ENCODE peak calls at places on chromosomes 3 and 15, in ten cellular contexts. One of them, this sample, is unnamed.

GRCh38 chr3:78825118-78825857 is 942.5 kb downstream of the ROBO1 start:
- ATAC-seq in right cardiac atrium: no peak
- ATAC-seq in activated CD8-positive, alpha-beta memory T cell treated with anti-CD3 and anti-CD28 coated beads, Interleukin-2, amount 10 ng/mL, durations not matched to agents 7 days and 5 days: no peak
- ATAC-seq in activated naive CD4-positive, alpha-beta T cell treated with anti-CD3 and anti-CD28 coated beads, Interleukin-2, amount 50 U/mL, for 72 hours: no peak
- ATAC-seq in left colon: no peak
- ATAC-seq in naive B cell: no peak
- ATAC-seq in pancreas: no peak
- ATAC-seq in CD4-positive, CD25-positive, alpha-beta regulatory T cell: no peak
- ATAC-seq in activated T-cell treated with anti-CD3 and anti-CD28 coated beads, Interleukin-2, amount 50 U/mL, for 72 hours: no peak
- ATAC-seq in T-cell: no peak
- ATAC-seq in this sample: no peak

GRCh38 chr3:54206874-54207273 is 84.5 kb downstream of the CACNA2D3 start:
- ATAC-seq in pancreas: no peak
- ATAC-seq in right cardiac atrium: no peak
- ATAC-seq in T-cell: no peak
- ATAC-seq in left colon: no peak
- ATAC-seq in activated T-cell treated with anti-CD3 and anti-CD28 coated beads, Interleukin-2, amount 50 U/mL, for 72 hours: no peak
- ATAC-seq in CD4-positive, CD25-positive, alpha-beta regulatory T cell: no peak
- ATAC-seq in activated CD8-positive, alpha-beta memory T cell treated with anti-CD3 and anti-CD28 coated beads, Interleukin-2, amount 10 ng/mL, durations not matched to agents 7 days and 5 days: no peak
- ATAC-seq in activated naive CD4-positive, alpha-beta T cell treated with anti-CD3 and anti-CD28 coated beads, Interleukin-2, amount 50 U/mL, for 72 hours: no peak
- ATAC-seq in naive B cell: no peak
- ATAC-seq in this sample: no peak

GRCh38 chr3:25566358-25566920 is 98.3 kb downstream of the TOP2B start:
- ATAC-seq in T-cell: no peak
- ATAC-seq in activated CD8-positive, alpha-beta memory T cell treated with anti-CD3 and anti-CD28 coated beads, Interleukin-2, amount 10 ng/mL, durations not matched to agents 7 days and 5 days: no peak
- ATAC-seq in activated naive CD4-positive, alpha-beta T cell treated with anti-CD3 and anti-CD28 coated beads, Interleukin-2, amount 50 U/mL, for 72 hours: no peak
- ATAC-seq in right cardiac atrium: no peak
- ATAC-seq in naive B cell: no peak
- ATAC-seq in CD4-positive, CD25-positive, alpha-beta regulatory T cell: no peak
- ATAC-seq in pancreas: no peak
- ATAC-seq in activated T-cell treated with anti-CD3 and anti-CD28 coated beads, Interleukin-2, amount 50 U/mL, for 72 hours: no peak
- ATAC-seq in left colon: no peak
- ATAC-seq in this sample: no peak

GRCh38 chr3:65190111-65190510 is 502.3 kb upstream of the ADAMTS9 start:
- ATAC-seq in pancreas: no peak
- ATAC-seq in naive B cell: no peak
- ATAC-seq in CD4-positive, CD25-positive, alpha-beta regulatory T cell: no peak
- ATAC-seq in activated CD8-positive, alpha-beta memory T cell treated with anti-CD3 and anti-CD28 coated beads, Interleukin-2, amount 10 ng/mL, durations not matched to agents 7 days and 5 days: no peak
- ATAC-seq in T-cell: no peak
- ATAC-seq in left colon: no peak
- ATAC-seq in activated T-cell treated with anti-CD3 and anti-CD28 coated beads, Interleukin-2, amount 50 U/mL, for 72 hours: no peak
- ATAC-seq in activated naive CD4-positive, alpha-beta T cell treated with anti-CD3 and anti-CD28 coated beads, Interleukin-2, amount 50 U/mL, for 72 hours: no peak
- ATAC-seq in right cardiac atrium: no peak
- ATAC-seq in this sample: no peak

GRCh38 chr3:108103971-108104797 is 13.4 kb upstream of the CD47 start:
- ATAC-seq in T-cell: no peak
- ATAC-seq in CD4-positive, CD25-positive, alpha-beta regulatory T cell: no peak
- ATAC-seq in naive B cell: no peak
- ATAC-seq in activated T-cell treated with anti-CD3 and anti-CD28 coated beads, Interleukin-2, amount 50 U/mL, for 72 hours: no peak
- ATAC-seq in activated CD8-positive, alpha-beta memory T cell treated with anti-CD3 and anti-CD28 coated beads, Interleukin-2, amount 10 ng/mL, durations not matched to agents 7 days and 5 days: no peak
- ATAC-seq in pancreas: no peak
- ATAC-seq in right cardiac atrium: peak; percentile 82
- ATAC-seq in activated naive CD4-positive, alpha-beta T cell treated with anti-CD3 and anti-CD28 coated beads, Interleukin-2, amount 50 U/mL, for 72 hours: no peak
- ATAC-seq in left colon: peak; percentile 39
- ATAC-seq in this sample: no peak

GRCh38 chr15:61411941-61412510 is 182.9 kb upstream of the RORA start:
- ATAC-seq in pancreas: no peak
- ATAC-seq in right cardiac atrium: no peak
- ATAC-seq in CD4-positive, CD25-positive, alpha-beta regulatory T cell: no peak
- ATAC-seq in naive B cell: no peak
- ATAC-seq in T-cell: no peak
- ATAC-seq in left colon: no peak
- ATAC-seq in activated T-cell treated with anti-CD3 and anti-CD28 coated beads, Interleukin-2, amount 50 U/mL, for 72 hours: no peak
- ATAC-seq in activated naive CD4-positive, alpha-beta T cell treated with anti-CD3 and anti-CD28 coated beads, Interleukin-2, amount 50 U/mL, for 72 hours: no peak
- ATAC-seq in activated CD8-positive, alpha-beta memory T cell treated with anti-CD3 and anti-CD28 coated beads, Interleukin-2, amount 10 ng/mL, durations not matched to agents 7 days and 5 days: no peak
- ATAC-seq in this sample: no peak

GRCh38 chr3:24503499-24504176 is 9.0 kb upstream of the THRB start:
- ATAC-seq in naive B cell: peak; percentile 73
- ATAC-seq in activated CD8-positive, alpha-beta memory T cell treated with anti-CD3 and anti-CD28 coated beads, Interleukin-2, amount 10 ng/mL, durations not matched to agents 7 days and 5 days: no peak
- ATAC-seq in right cardiac atrium: no peak
- ATAC-seq in CD4-positive, CD25-positive, alpha-beta regulatory T cell: no peak
- ATAC-seq in activated T-cell treated with anti-CD3 and anti-CD28 coated beads, Interleukin-2, amount 50 U/mL, for 72 hours: peak; percentile 41
- ATAC-seq in activated naive CD4-positive, alpha-beta T cell treated with anti-CD3 and anti-CD28 coated beads, Interleukin-2, amount 50 U/mL, for 72 hours: peak; percentile 46
- ATAC-seq in T-cell: no peak
- ATAC-seq in left colon: peak; percentile 28
- ATAC-seq in pancreas: no peak
- ATAC-seq in this sample: peak; percentile 76

GRCh38 chr15:28015855-28016254 is 83.3 kb downstream of the OCA2 start:
- ATAC-seq in T-cell: no peak
- ATAC-seq in pancreas: no peak
- ATAC-seq in activated CD8-positive, alpha-beta memory T cell treated with anti-CD3 and anti-CD28 coated beads, Interleukin-2, amount 10 ng/mL, durations not matched to agents 7 days and 5 days: no peak
- ATAC-seq in left colon: no peak
- ATAC-seq in activated T-cell treated with anti-CD3 and anti-CD28 coated beads, Interleukin-2, amount 50 U/mL, for 72 hours: no peak
- ATAC-seq in CD4-positive, CD25-positive, alpha-beta regulatory T cell: no peak
- ATAC-seq in right cardiac atrium: no peak
- ATAC-seq in naive B cell: no peak
- ATAC-seq in activated naive CD4-positive, alpha-beta T cell treated with anti-CD3 and anti-CD28 coated beads, Interleukin-2, amount 50 U/mL, for 72 hours: no peak
- ATAC-seq in this sample: no peak

GRCh38 chr3:46882377-46883015 is 5.0 kb downstream of the PTH1R start:
- ATAC-seq in right cardiac atrium: peak; percentile 54
- ATAC-seq in pancreas: peak; percentile 40
- ATAC-seq in activated CD8-positive, alpha-beta memory T cell treated with anti-CD3 and anti-CD28 coated beads, Interleukin-2, amount 10 ng/mL, durations not matched to agents 7 days and 5 days: peak; percentile 22
- ATAC-seq in activated naive CD4-positive, alpha-beta T cell treated with anti-CD3 and anti-CD28 coated beads, Interleukin-2, amount 50 U/mL, for 72 hours: peak; percentile 27
- ATAC-seq in activated T-cell treated with anti-CD3 and anti-CD28 coated beads, Interleukin-2, amount 50 U/mL, for 72 hours: peak; percentile 28
- ATAC-seq in naive B cell: peak; percentile 20
- ATAC-seq in T-cell: peak; percentile 29
- ATAC-seq in left colon: peak; percentile 40
- ATAC-seq in CD4-positive, CD25-positive, alpha-beta regulatory T cell: no peak
- ATAC-seq in this sample: peak; percentile 18

GRCh38 chr3:183202004-183202722 is 39.6 kb upstream of the LAMP3 start:
- ATAC-seq in T-cell: peak; percentile 79
- ATAC-seq in activated CD8-positive, alpha-beta memory T cell treated with anti-CD3 and anti-CD28 coated beads, Interleukin-2, amount 10 ng/mL, durations not matched to agents 7 days and 5 days: peak; percentile 100
- ATAC-seq in pancreas: no peak
- ATAC-seq in left colon: peak; percentile 59
- ATAC-seq in CD4-positive, CD25-positive, alpha-beta regulatory T cell: peak; percentile 91
- ATAC-seq in naive B cell: no peak
- ATAC-seq in activated T-cell treated with anti-CD3 and anti-CD28 coated beads, Interleukin-2, amount 50 U/mL, for 72 hours: peak; percentile 67
- ATAC-seq in activated naive CD4-positive, alpha-beta T cell treated with anti-CD3 and anti-CD28 coated beads, Interleukin-2, amount 50 U/mL, for 72 hours: peak; percentile 51
- ATAC-seq in right cardiac atrium: no peak
- ATAC-seq in this sample: no peak

GRCh38 chr3:106332884-106333283 is 464.1 kb upstream of the CBLB start:
- ATAC-seq in activated T-cell treated with anti-CD3 and anti-CD28 coated beads, Interleukin-2, amount 50 U/mL, for 72 hours: peak; percentile 67
- ATAC-seq in left colon: no peak
- ATAC-seq in activated CD8-positive, alpha-beta memory T cell treated with anti-CD3 and anti-CD28 coated beads, Interleukin-2, amount 10 ng/mL, durations not matched to agents 7 days and 5 days: peak; percentile 71
- ATAC-seq in T-cell: no peak
- ATAC-seq in activated naive CD4-positive, alpha-beta T cell treated with anti-CD3 and anti-CD28 coated beads, Interleukin-2, amount 50 U/mL, for 72 hours: peak; percentile 75
- ATAC-seq in right cardiac atrium: no peak
- ATAC-seq in CD4-positive, CD25-positive, alpha-beta regulatory T cell: no peak
- ATAC-seq in pancreas: no peak
- ATAC-seq in naive B cell: no peak
- ATAC-seq in this sample: peak; percentile 40

GRCh38 chr3:16463914-16464313 is 49.6 kb downstream of the RFTN1 start:
- ATAC-seq in activated T-cell treated with anti-CD3 and anti-CD28 coated beads, Interleukin-2, amount 50 U/mL, for 72 hours: no peak
- ATAC-seq in T-cell: no peak
- ATAC-seq in activated CD8-positive, alpha-beta memory T cell treated with anti-CD3 and anti-CD28 coated beads, Interleukin-2, amount 10 ng/mL, durations not matched to agents 7 days and 5 days: no peak
- ATAC-seq in naive B cell: no peak
- ATAC-seq in right cardiac atrium: no peak
- ATAC-seq in CD4-positive, CD25-positive, alpha-beta regulatory T cell: no peak
- ATAC-seq in pancreas: no peak
- ATAC-seq in left colon: no peak
- ATAC-seq in activated naive CD4-positive, alpha-beta T cell treated with anti-CD3 and anti-CD28 coated beads, Interleukin-2, amount 50 U/mL, for 72 hours: no peak
- ATAC-seq in this sample: no peak

GRCh38 chr15:45892182-45892581 is 257.4 kb downstream of the SQOR start:
- ATAC-seq in T-cell: no peak
- ATAC-seq in activated naive CD4-positive, alpha-beta T cell treated with anti-CD3 and anti-CD28 coated beads, Interleukin-2, amount 50 U/mL, for 72 hours: no peak
- ATAC-seq in right cardiac atrium: peak; percentile 85
- ATAC-seq in left colon: no peak
- ATAC-seq in activated T-cell treated with anti-CD3 and anti-CD28 coated beads, Interleukin-2, amount 50 U/mL, for 72 hours: no peak
- ATAC-seq in pancreas: peak; percentile 41
- ATAC-seq in activated CD8-positive, alpha-beta memory T cell treated with anti-CD3 and anti-CD28 coated beads, Interleukin-2, amount 10 ng/mL, durations not matched to agents 7 days and 5 days: no peak
- ATAC-seq in naive B cell: no peak
- ATAC-seq in CD4-positive, CD25-positive, alpha-beta regulatory T cell: no peak
- ATAC-seq in this sample: no peak

GRCh38 chr15:63718590-63719035 is 115.1 kb downstream of the HERC1 start:
- ATAC-seq in left colon: no peak
- ATAC-seq in activated T-cell treated with anti-CD3 and anti-CD28 coated beads, Interleukin-2, amount 50 U/mL, for 72 hours: no peak
- ATAC-seq in naive B cell: no peak
- ATAC-seq in activated CD8-positive, alpha-beta memory T cell treated with anti-CD3 and anti-CD28 coated beads, Interleukin-2, amount 10 ng/mL, durations not matched to agents 7 days and 5 days: no peak
- ATAC-seq in activated naive CD4-positive, alpha-beta T cell treated with anti-CD3 and anti-CD28 coated beads, Interleukin-2, amount 50 U/mL, for 72 hours: no peak
- ATAC-seq in T-cell: no peak
- ATAC-seq in CD4-positive, CD25-positive, alpha-beta regulatory T cell: no peak
- ATAC-seq in right cardiac atrium: no peak
- ATAC-seq in pancreas: peak; percentile 95
- ATAC-seq in this sample: no peak

GRCh38 chr15:76575177-76576078 is 238.9 kb downstream of the ISL2 start:
- ATAC-seq in pancreas: no peak
- ATAC-seq in left colon: no peak
- ATAC-seq in right cardiac atrium: no peak
- ATAC-seq in activated naive CD4-positive, alpha-beta T cell treated with anti-CD3 and anti-CD28 coated beads, Interleukin-2, amount 50 U/mL, for 72 hours: peak; percentile 93
- ATAC-seq in naive B cell: peak; percentile 39
- ATAC-seq in activated T-cell treated with anti-CD3 and anti-CD28 coated beads, Interleukin-2, amount 50 U/mL, for 72 hours: peak; percentile 82
- ATAC-seq in T-cell: no peak
- ATAC-seq in CD4-positive, CD25-positive, alpha-beta regulatory T cell: no peak
- ATAC-seq in activated CD8-positive, alpha-beta memory T cell treated with anti-CD3 and anti-CD28 coated beads, Interleukin-2, amount 10 ng/mL, durations not matched to agents 7 days and 5 days: peak; percentile 33
- ATAC-seq in this sample: peak; percentile 95

GRCh38 chr3:67808906-67809305 is 154.5 kb upstream of the SUCLG2 start:
- ATAC-seq in T-cell: no peak
- ATAC-seq in activated naive CD4-positive, alpha-beta T cell treated with anti-CD3 and anti-CD28 coated beads, Interleukin-2, amount 50 U/mL, for 72 hours: no peak
- ATAC-seq in naive B cell: no peak
- ATAC-seq in CD4-positive, CD25-positive, alpha-beta regulatory T cell: no peak
- ATAC-seq in left colon: no peak
- ATAC-seq in activated T-cell treated with anti-CD3 and anti-CD28 coated beads, Interleukin-2, amount 50 U/mL, for 72 hours: no peak
- ATAC-seq in activated CD8-positive, alpha-beta memory T cell treated with anti-CD3 and anti-CD28 coated beads, Interleukin-2, amount 10 ng/mL, durations not matched to agents 7 days and 5 days: no peak
- ATAC-seq in right cardiac atrium: no peak
- ATAC-seq in pancreas: no peak
- ATAC-seq in this sample: no peak

GRCh38 chr3:100665230-100665629 is 44.1 kb upstream of the TFG start:
- ATAC-seq in activated T-cell treated with anti-CD3 and anti-CD28 coated beads, Interleukin-2, amount 50 U/mL, for 72 hours: peak; percentile 96
- ATAC-seq in activated naive CD4-positive, alpha-beta T cell treated with anti-CD3 and anti-CD28 coated beads, Interleukin-2, amount 50 U/mL, for 72 hours: peak; percentile 96
- ATAC-seq in pancreas: no peak
- ATAC-seq in left colon: no peak
- ATAC-seq in activated CD8-positive, alpha-beta memory T cell treated with anti-CD3 and anti-CD28 coated beads, Interleukin-2, amount 10 ng/mL, durations not matched to agents 7 days and 5 days: peak; percentile 91
- ATAC-seq in right cardiac atrium: no peak
- ATAC-seq in naive B cell: no peak
- ATAC-seq in T-cell: peak; percentile 77
- ATAC-seq in CD4-positive, CD25-positive, alpha-beta regulatory T cell: no peak
- ATAC-seq in this sample: no peak

GRCh38 chr3:166425900-166426611 is 588.8 kb upstream of the BCHE start:
- ATAC-seq in right cardiac atrium: no peak
- ATAC-seq in activated naive CD4-positive, alpha-beta T cell treated with anti-CD3 and anti-CD28 coated beads, Interleukin-2, amount 50 U/mL, for 72 hours: no peak
- ATAC-seq in pancreas: no peak
- ATAC-seq in left colon: no peak
- ATAC-seq in activated CD8-positive, alpha-beta memory T cell treated with anti-CD3 and anti-CD28 coated beads, Interleukin-2, amount 10 ng/mL, durations not matched to agents 7 days and 5 days: no peak
- ATAC-seq in T-cell: no peak
- ATAC-seq in activated T-cell treated with anti-CD3 and anti-CD28 coated beads, Interleukin-2, amount 50 U/mL, for 72 hours: no peak
- ATAC-seq in naive B cell: no peak
- ATAC-seq in CD4-positive, CD25-positive, alpha-beta regulatory T cell: no peak
- ATAC-seq in this sample: no peak

GRCh38 chr3:180018588-180018987 is 18.1 kb downstream of the PEX5L start:
- ATAC-seq in T-cell: no peak
- ATAC-seq in naive B cell: no peak
- ATAC-seq in pancreas: no peak
- ATAC-seq in right cardiac atrium: no peak
- ATAC-seq in activated naive CD4-positive, alpha-beta T cell treated with anti-CD3 and anti-CD28 coated beads, Interleukin-2, amount 50 U/mL, for 72 hours: no peak
- ATAC-seq in activated CD8-positive, alpha-beta memory T cell treated with anti-CD3 and anti-CD28 coated beads, Interleukin-2, amount 10 ng/mL, durations not matched to agents 7 days and 5 days: no peak
- ATAC-seq in activated T-cell treated with anti-CD3 and anti-CD28 coated beads, Interleukin-2, amount 50 U/mL, for 72 hours: no peak
- ATAC-seq in left colon: no peak
- ATAC-seq in CD4-positive, CD25-positive, alpha-beta regulatory T cell: no peak
- ATAC-seq in this sample: no peak

GRCh38 chr3:4351164-4351855 is 48.1 kb downstream of the SETMAR start:
- ATAC-seq in pancreas: no peak
- ATAC-seq in T-cell: peak; percentile 74
- ATAC-seq in activated CD8-positive, alpha-beta memory T cell treated with anti-CD3 and anti-CD28 coated beads, Interleukin-2, amount 10 ng/mL, durations not matched to agents 7 days and 5 days: peak; percentile 70
- ATAC-seq in activated T-cell treated with anti-CD3 and anti-CD28 coated beads, Interleukin-2, amount 50 U/mL, for 72 hours: peak; percentile 89
- ATAC-seq in left colon: no peak
- ATAC-seq in right cardiac atrium: peak; percentile 75
- ATAC-seq in activated naive CD4-positive, alpha-beta T cell treated with anti-CD3 and anti-CD28 coated beads, Interleukin-2, amount 50 U/mL, for 72 hours: peak; percentile 88
- ATAC-seq in naive B cell: peak; percentile 55
- ATAC-seq in CD4-positive, CD25-positive, alpha-beta regulatory T cell: peak; percentile 43
- ATAC-seq in this sample: no peak

GRCh38 chr15:44035781-44036699 is 159.0 kb downstream of the FRMD5 start:
- ATAC-seq in activated T-cell treated with anti-CD3 and anti-CD28 coated beads, Interleukin-2, amount 50 U/mL, for 72 hours: no peak
- ATAC-seq in activated naive CD4-positive, alpha-beta T cell treated with anti-CD3 and anti-CD28 coated beads, Interleukin-2, amount 50 U/mL, for 72 hours: no peak
- ATAC-seq in right cardiac atrium: no peak
- ATAC-seq in naive B cell: no peak
- ATAC-seq in left colon: no peak
- ATAC-seq in pancreas: no peak
- ATAC-seq in CD4-positive, CD25-positive, alpha-beta regulatory T cell: no peak
- ATAC-seq in T-cell: no peak
- ATAC-seq in activated CD8-positive, alpha-beta memory T cell treated with anti-CD3 and anti-CD28 coated beads, Interleukin-2, amount 10 ng/mL, durations not matched to agents 7 days and 5 days: no peak
- ATAC-seq in this sample: no peak

GRCh38 chr3:49840371-49840770 is 16.0 kb downstream of the TRAIP start:
- ATAC-seq in CD4-positive, CD25-positive, alpha-beta regulatory T cell: no peak
- ATAC-seq in left colon: no peak
- ATAC-seq in activated T-cell treated with anti-CD3 and anti-CD28 coated beads, Interleukin-2, amount 50 U/mL, for 72 hours: no peak
- ATAC-seq in T-cell: no peak
- ATAC-seq in activated naive CD4-positive, alpha-beta T cell treated with anti-CD3 and anti-CD28 coated beads, Interleukin-2, amount 50 U/mL, for 72 hours: no peak
- ATAC-seq in pancreas: no peak
- ATAC-seq in right cardiac atrium: no peak
- ATAC-seq in activated CD8-positive, alpha-beta memory T cell treated with anti-CD3 and anti-CD28 coated beads, Interleukin-2, amount 10 ng/mL, durations not matched to agents 7 days and 5 days: no peak
- ATAC-seq in naive B cell: no peak
- ATAC-seq in this sample: no peak

GRCh38 chr3:81485444-81485865 is 276.0 kb downstream of the GBE1 start:
- ATAC-seq in activated naive CD4-positive, alpha-beta T cell treated with anti-CD3 and anti-CD28 coated beads, Interleukin-2, amount 50 U/mL, for 72 hours: peak; percentile 35
- ATAC-seq in activated CD8-positive, alpha-beta memory T cell treated with anti-CD3 and anti-CD28 coated beads, Interleukin-2, amount 10 ng/mL, durations not matched to agents 7 days and 5 days: no peak
- ATAC-seq in activated T-cell treated with anti-CD3 and anti-CD28 coated beads, Interleukin-2, amount 50 U/mL, for 72 hours: no peak
- ATAC-seq in right cardiac atrium: peak; percentile 81
- ATAC-seq in pancreas: no peak
- ATAC-seq in CD4-positive, CD25-positive, alpha-beta regulatory T cell: no peak
- ATAC-seq in left colon: peak; percentile 98
- ATAC-seq in naive B cell: peak; percentile 68
- ATAC-seq in T-cell: no peak
- ATAC-seq in this sample: peak; percentile 93

GRCh38 chr15:40892449-40893012 is 1.7 kb upstream of the VPS18 start:
- ATAC-seq in activated CD8-positive, alpha-beta memory T cell treated with anti-CD3 and anti-CD28 coated beads, Interleukin-2, amount 10 ng/mL, durations not matched to agents 7 days and 5 days: no peak
- ATAC-seq in right cardiac atrium: no peak
- ATAC-seq in activated T-cell treated with anti-CD3 and anti-CD28 coated beads, Interleukin-2, amount 50 U/mL, for 72 hours: no peak
- ATAC-seq in left colon: peak; percentile 29
- ATAC-seq in T-cell: no peak
- ATAC-seq in activated naive CD4-positive, alpha-beta T cell treated with anti-CD3 and anti-CD28 coated beads, Interleukin-2, amount 50 U/mL, for 72 hours: no peak
- ATAC-seq in naive B cell: no peak
- ATAC-seq in CD4-positive, CD25-positive, alpha-beta regulatory T cell: no peak
- ATAC-seq in pancreas: no peak
- ATAC-seq in this sample: no peak

GRCh38 chr15:57036352-57036751 is 117.9 kb downstream of the TCF12 start:
- ATAC-seq in CD4-positive, CD25-positive, alpha-beta regulatory T cell: no peak
- ATAC-seq in activated T-cell treated with anti-CD3 and anti-CD28 coated beads, Interleukin-2, amount 50 U/mL, for 72 hours: no peak
- ATAC-seq in naive B cell: no peak
- ATAC-seq in T-cell: no peak
- ATAC-seq in right cardiac atrium: no peak
- ATAC-seq in activated naive CD4-positive, alpha-beta T cell treated with anti-CD3 and anti-CD28 coated beads, Interleukin-2, amount 50 U/mL, for 72 hours: no peak
- ATAC-seq in left colon: no peak
- ATAC-seq in pancreas: no peak
- ATAC-seq in activated CD8-positive, alpha-beta memory T cell treated with anti-CD3 and anti-CD28 coated beads, Interleukin-2, amount 10 ng/mL, durations not matched to agents 7 days and 5 days: no peak
- ATAC-seq in this sample: no peak

GRCh38 chr15:69074011-69074842 is 59.7 kb downstream of the NOX5 start:
- ATAC-seq in activated CD8-positive, alpha-beta memory T cell treated with anti-CD3 and anti-CD28 coated beads, Interleukin-2, amount 10 ng/mL, durations not matched to agents 7 days and 5 days: peak; percentile 23
- ATAC-seq in activated naive CD4-positive, alpha-beta T cell treated with anti-CD3 and anti-CD28 coated beads, Interleukin-2, amount 50 U/mL, for 72 hours: peak; percentile 46
- ATAC-seq in activated T-cell treated with anti-CD3 and anti-CD28 coated beads, Interleukin-2, amount 50 U/mL, for 72 hours: peak; percentile 39
- ATAC-seq in left colon: peak; percentile 96
- ATAC-seq in T-cell: no peak
- ATAC-seq in naive B cell: no peak
- ATAC-seq in CD4-positive, CD25-positive, alpha-beta regulatory T cell: no peak
- ATAC-seq in right cardiac atrium: peak; percentile 96
- ATAC-seq in pancreas: peak; percentile 87
- ATAC-seq in this sample: peak; percentile 43

GRCh38 chr3:12758025-12758830 is 831 bp downstream of the TMEM40 start:
- ATAC-seq in activated CD8-positive, alpha-beta memory T cell treated with anti-CD3 and anti-CD28 coated beads, Interleukin-2, amount 10 ng/mL, durations not matched to agents 7 days and 5 days: no peak
- ATAC-seq in pancreas: no peak
- ATAC-seq in activated naive CD4-positive, alpha-beta T cell treated with anti-CD3 and anti-CD28 coated beads, Interleukin-2, amount 50 U/mL, for 72 hours: no peak
- ATAC-seq in CD4-positive, CD25-positive, alpha-beta regulatory T cell: no peak
- ATAC-seq in naive B cell: no peak
- ATAC-seq in right cardiac atrium: peak; percentile 81
- ATAC-seq in left colon: no peak
- ATAC-seq in activated T-cell treated with anti-CD3 and anti-CD28 coated beads, Interleukin-2, amount 50 U/mL, for 72 hours: no peak
- ATAC-seq in T-cell: no peak
- ATAC-seq in this sample: peak; percentile 50

GRCh38 chr3:172750069-172750367 is 508 bp upstream of the ECT2 start:
- ATAC-seq in left colon: peak; percentile 0
- ATAC-seq in naive B cell: no peak
- ATAC-seq in CD4-positive, CD25-positive, alpha-beta regulatory T cell: no peak
- ATAC-seq in activated CD8-positive, alpha-beta memory T cell treated with anti-CD3 and anti-CD28 coated beads, Interleukin-2, amount 10 ng/mL, durations not matched to agents 7 days and 5 days: no peak
- ATAC-seq in pancreas: peak; percentile 0
- ATAC-seq in activated T-cell treated with anti-CD3 and anti-CD28 coated beads, Interleukin-2, amount 50 U/mL, for 72 hours: no peak
- ATAC-seq in activated naive CD4-positive, alpha-beta T cell treated with anti-CD3 and anti-CD28 coated beads, Interleukin-2, amount 50 U/mL, for 72 hours: no peak
- ATAC-seq in right cardiac atrium: no peak
- ATAC-seq in T-cell: no peak
- ATAC-seq in this sample: no peak